ENCODE peak calls at places on chromosome 3, in seven cellular contexts. W, G, U, O, F, Y and K are unnamed samples.

GRCh38 chr3:172561894-172562664 is 38.8 kb upstream of the TNFSF10 start:
- DNase-seq in W (no peak), G (no peak), U (no peak), O (peak; percentile 85), F (no peak), Y (no peak), K (no peak)

GRCh38 chr3:149224736-149225594 is 3.3 kb upstream of the CP start:
- DNase-seq in W (peak; percentile 80), G (no peak), U (peak; percentile 74), O (peak; percentile 73), F (peak; percentile 51), Y (no peak), K (peak; percentile 59)

GRCh38 chr3:54146383-54147239 is 24.3 kb downstream of the CACNA2D3 start:
- DNase-seq in W (peak; percentile 31), G (peak; percentile 80), U (peak; percentile 64), O (peak; percentile 52), F (peak; percentile 27), Y (no peak), K (no peak)

GRCh38 chr3:15010664-15011063 is 54.5 kb downstream of the MRPS25 start:
- DNase-seq in W (no peak), G (no peak), U (no peak), O (no peak), F (no peak), Y (no peak), K (no peak)

GRCh38 chr3:99175276-99175801 is 273.8 kb upstream of the DCBLD2 start:
- DNase-seq in W (no peak), G (no peak), U (no peak), O (no peak), F (no peak), Y (no peak), K (no peak)

GRCh38 chr3:72872183-72872582 is 15.7 kb upstream of the GXYLT2 start:
- DNase-seq in W (no peak), G (no peak), U (peak; percentile 49), O (no peak), F (no peak), Y (no peak), K (no peak)

GRCh38 chr3:39000008-39000450 is 51.7 kb downstream of the SCN11A start:
- DNase-seq in W (peak; percentile 69), G (no peak), U (peak; percentile 63), O (peak; percentile 90), F (peak; percentile 60), Y (peak; percentile 30), K (no peak)

GRCh38 chr3:10753964-10754363 is 62.1 kb upstream of the SLC6A11 start:
- DNase-seq in W (peak; percentile 48), G (no peak), U (peak; percentile 46), O (peak; percentile 69), F (peak; percentile 25), Y (no peak), K (no peak)

GRCh38 chr3:12301031-12301430 is 12.2 kb downstream of the PPARG start:
- DNase-seq in W (no peak), G (no peak), U (no peak), O (no peak), F (no peak), Y (no peak), K (no peak)

GRCh38 chr3:48240000-48240710 is 749 bp upstream of the ZNF589 start:
- DNase-seq in W (no peak), G (no peak), U (no peak), O (no peak), F (no peak), Y (no peak), K (no peak)

GRCh38 chr3:66133050-66133757 is 87.6 kb upstream of the SLC25A26 start:
- DNase-seq in W (no peak), G (no peak), U (no peak), O (peak; percentile 73), F (no peak), Y (no peak), K (no peak)

GRCh38 chr3:792651-793050 is 300.2 kb upstream of the CNTN6 start:
- DNase-seq in W (no peak), G (no peak), U (no peak), O (no peak), F (no peak), Y (no peak), K (no peak)

GRCh38 chr3:161672478-161672877 is 175.9 kb downstream of the OTOL1 start:
- DNase-seq in W (no peak), G (no peak), U (no peak), O (no peak), F (no peak), Y (no peak), K (no peak)

GRCh38 chr3:11991751-11992150 is 12.4 kb upstream of the SYN2 start:
- DNase-seq in W (no peak), G (no peak), U (no peak), O (no peak), F (no peak), Y (no peak), K (no peak)

GRCh38 chr3:37935756-37936666 is 54.6 kb upstream of the VILL start:
- DNase-seq in W (no peak), G (no peak), U (peak; percentile 98), O (peak; percentile 94), F (no peak), Y (no peak), K (peak; percentile 88)

GRCh38 chr3:5051772-5052171 is 70.3 kb upstream of the ARL8B start:
- DNase-seq in W (no peak), G (no peak), U (no peak), O (no peak), F (no peak), Y (no peak), K (no peak)

GRCh38 chr3:184229424-184230080 is at the start of gene VWA5B2:
- DNase-seq in W (peak; percentile 63), G (peak; percentile 88), U (peak; percentile 42), O (peak; percentile 80), F (peak; percentile 80), Y (peak; percentile 75), K (no peak)

GRCh38 chr3:137692803-137693431 is 71.2 kb upstream of the SOX14 start:
- DNase-seq in W (peak; percentile 58), G (no peak), U (no peak), O (peak; percentile 19), F (no peak), Y (no peak), K (no peak)

GRCh38 chr3:13600950-13601691 is 52.2 kb downstream of the FBLN2 start:
- DNase-seq in W (no peak), G (peak; percentile 40), U (peak; percentile 79), O (peak; percentile 98), F (peak; percentile 20), Y (no peak), K (peak; percentile 39)

GRCh38 chr3:127044996-127045395 is 62.1 kb downstream of the PLXNA1 start:
- DNase-seq in W (no peak), G (peak; percentile 68), U (peak; percentile 8), O (peak; percentile 6), F (peak; percentile 19), Y (no peak), K (no peak)

GRCh38 chr3:28077566-28077965 is 163.9 kb upstream of the CMC1 start:
- DNase-seq in W (peak; percentile 54), G (no peak), U (peak; percentile 69), O (peak; percentile 24), F (no peak), Y (no peak), K (no peak)

DNA sequence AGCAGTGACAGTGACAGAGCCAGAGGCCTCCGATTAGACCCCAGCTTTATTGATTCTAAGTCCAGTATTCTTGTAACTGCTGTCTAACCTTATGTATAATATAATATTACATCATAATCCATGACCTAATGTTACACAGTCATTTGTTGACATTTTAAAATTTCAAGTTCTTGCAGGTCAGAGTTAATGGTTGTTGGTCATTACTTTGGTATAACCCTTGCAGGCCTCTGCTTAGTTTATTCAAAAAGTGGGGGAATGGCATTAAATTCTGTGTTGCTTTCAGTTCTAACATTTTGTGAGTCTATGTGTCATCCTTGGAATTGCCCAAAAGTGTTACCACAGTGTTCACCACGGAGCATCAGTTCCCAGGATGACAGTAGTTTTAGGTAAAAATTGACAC is 174.7 kb upstream of the BCL6 start:
- DNase-seq in W (no peak), G (no peak), U (no peak), O (no peak), F (no peak), Y (no peak), K (no peak)
- H3K4me3 ChIP-seq in W (no peak overlapping the region), G (no peak overlapping the region), U (no peak overlapping the region), O (no peak overlapping the region), F (no peak overlapping the region), Y (no peak overlapping the region), K (no peak overlapping the region)

DNA sequence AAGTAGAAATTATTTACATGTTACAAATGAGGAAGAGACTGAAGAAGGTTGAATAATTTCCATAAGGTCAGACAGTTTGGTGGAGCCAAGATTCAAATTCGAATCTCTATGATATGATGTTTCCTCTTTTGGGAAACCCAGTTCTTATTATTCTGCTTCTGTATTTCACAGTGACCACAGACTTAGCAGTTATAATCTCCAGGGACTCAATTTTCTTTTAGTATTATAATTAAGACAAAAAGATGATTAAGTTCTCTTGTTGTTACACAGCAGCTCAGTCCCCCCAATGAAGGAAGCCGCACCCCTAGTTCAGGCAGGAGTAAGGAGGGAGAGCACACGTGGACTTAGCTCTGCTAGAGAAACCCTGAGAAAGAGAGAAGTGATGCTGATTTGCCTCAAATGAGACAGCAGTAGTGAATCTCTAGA is 130.6 kb downstream of the CCNL1 start:
- DNase-seq in W (peak; percentile 11), G (no peak), U (no peak), O (no peak), F (no peak), Y (no peak), K (no peak)
- H3K4me3 ChIP-seq in W (no peak overlapping the region), G (no peak overlapping the region), U (no peak overlapping the region), O (no peak overlapping the region), F (no peak overlapping the region), Y (no peak overlapping the region), K (no peak overlapping the region)

DNA sequence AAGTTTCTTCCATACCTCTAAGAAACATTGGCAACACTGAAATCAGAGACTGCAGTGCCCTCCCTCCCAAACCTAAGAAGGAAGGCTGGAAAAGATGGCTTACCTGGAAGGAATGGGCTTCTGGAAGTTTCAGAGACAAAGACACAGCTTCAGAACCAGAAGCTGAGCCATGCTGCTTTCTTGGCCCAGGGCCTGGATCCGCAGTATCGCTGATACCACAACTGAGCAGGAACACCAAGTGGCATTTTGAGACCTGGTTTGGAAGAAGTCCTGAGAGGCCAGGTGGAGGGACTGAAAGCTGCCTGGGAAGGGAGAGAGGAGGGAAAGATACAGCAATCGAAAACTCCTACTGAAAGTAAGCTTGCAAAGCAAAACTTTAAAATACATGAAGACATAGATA is 19.8 kb downstream of the GPR160 start:
- DNase-seq in W (no peak), G (no peak), U (no peak), O (no peak), F (no peak), Y (no peak), K (no peak)
- H3K4me3 ChIP-seq in W (no peak overlapping the region), G (no peak overlapping the region), U (no peak overlapping the region), O (no peak overlapping the region), F (no peak overlapping the region), Y (no peak overlapping the region), K (no peak overlapping the region)

DNA sequence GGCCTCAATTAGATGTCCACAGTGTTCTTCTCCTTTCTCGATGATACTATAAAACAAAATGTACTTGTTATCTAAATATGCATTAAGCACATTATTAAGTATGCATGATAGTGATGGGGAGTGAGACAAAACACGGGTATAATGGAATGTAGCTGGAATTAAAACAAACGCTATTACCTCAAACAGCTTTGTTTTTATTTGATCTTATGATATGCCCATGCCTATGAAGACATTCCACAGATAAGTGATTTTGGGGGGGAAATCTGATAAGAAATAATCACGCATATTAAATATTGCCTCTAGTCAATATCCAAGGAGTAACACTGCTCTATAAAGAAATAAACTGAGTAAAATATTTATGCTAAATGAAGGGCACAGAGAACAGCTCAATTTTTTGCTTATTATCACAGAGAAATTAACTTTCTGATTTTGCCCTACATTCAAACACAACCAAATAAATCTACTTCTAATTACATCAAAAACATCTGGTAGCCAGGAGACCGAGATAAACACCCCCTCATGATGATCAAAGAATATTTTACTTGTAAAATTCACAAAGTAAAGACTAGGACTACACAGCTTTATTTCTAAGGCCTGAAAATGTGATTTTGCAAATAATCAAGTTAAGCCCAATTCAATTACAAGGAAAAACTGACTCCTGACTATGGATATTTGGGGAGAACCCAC is 1.9 kb downstream of the COX17 start:
- DNase-seq in W (no peak), G (no peak), U (no peak), O (no peak), F (no peak), Y (no peak), K (no peak)
- H3K4me3 ChIP-seq in W (peak overlapping the region; percentile 84), G (no peak overlapping the region), U (no peak overlapping the region), O (peak overlapping the region; percentile 84), F (no peak overlapping the region), Y (no peak overlapping the region), K (no peak overlapping the region)